ENCODE peak calls at places on chromosomes 16 and 17, in nine cellular contexts. Q is stimulated activated CD4-positive, alpha-beta T cell treated with anti-CD3 and anti-CD28 coated beads, Interleukin-1b, Interleukin-23, amount 100 ng/mL, for 24 hours; D is sciatic nerve; Z is CD4-positive, alpha-beta memory T cell; J is tibial nerve; B is NB4; C is spleen; P is activated CD4-positive, alpha-beta T cell treated with anti-CD3 and anti-CD28 coated beads, Interleukin-2, amount 50 U/mL, for 48 hours; W is T-helper 1 cell. Y is an unnamed sample.

GRCh38 chr16:29925805-29926674 is at the start of gene KCTD13:
- DNase-seq in Q (peak; percentile 80), D (peak; percentile 91), Z (peak; percentile 89), J (peak; percentile 80), B (peak; percentile 87), C (peak; percentile 95), P (peak; percentile 80), W (peak; percentile 85), Y (no peak)

GRCh38 chr17:79801156-79802038 is 4.5 kb upstream of the CBX8 start:
- DNase-seq in Q (no peak), D (no peak), Z (no peak), J (no peak), B (peak; percentile 71), C (no peak), P (no peak), W (no peak), Y (no peak)

GRCh38 chr17:63066158-63066808 is 100.2 kb downstream of the TANC2 start:
- DNase-seq in Q (no peak), D (no peak), Z (no peak), J (no peak), B (peak; percentile 6), C (no peak), P (no peak), W (no peak), Y (no peak)

GRCh38 chr17:1649116-1649843 is 386 bp downstream of the RILP start:
- DNase-seq in Q (peak; percentile 75), D (peak; percentile 90), Z (peak; percentile 84), J (peak; percentile 75), B (peak; percentile 87), C (peak; percentile 97), P (peak; percentile 82), W (peak; percentile 79), Y (peak; percentile 26)

GRCh38 chr17:50918933-50919296 is 52.8 kb upstream of the TOB1 start:
- DNase-seq in Q (no peak), D (no peak), Z (no peak), J (no peak), B (no peak), C (no peak), P (peak; percentile 43), W (peak; percentile 32), Y (no peak)

GRCh38 chr17:82963104-82963950 is 116.1 kb upstream of the METRNL start:
- DNase-seq in Q (no peak), D (peak; percentile 91), Z (peak; percentile 16), J (peak; percentile 75), B (no peak), C (peak; percentile 94), P (peak; percentile 17), W (peak; percentile 21), Y (no peak)

GRCh38 chr17:42775534-42776098 is 2.4 kb downstream of the VPS25 start:
- DNase-seq in Q (no peak), D (no peak), Z (no peak), J (no peak), B (peak; percentile 75), C (peak; percentile 8), P (no peak), W (no peak), Y (no peak)

GRCh38 chr17:18319604-18320256 is 4.6 kb downstream of the SMCR8 start:
- DNase-seq in Q (no peak), D (no peak), Z (no peak), J (no peak), B (peak; percentile 70), C (peak; percentile 73), P (no peak), W (no peak), Y (peak; percentile 10)

GRCh38 chr17:7889166-7889584 is 586 bp downstream of the CHD3 start:
- DNase-seq in Q (no peak), D (peak; percentile 97), Z (peak; percentile 20), J (peak; percentile 90), B (no peak), C (peak; percentile 94), P (peak; percentile 61), W (peak; percentile 28), Y (no peak)

GRCh38 chr17:3738562-3739295 is 15.0 kb downstream of the HASPIN start:
- DNase-seq in Q (peak; percentile 60), D (no peak), Z (peak; percentile 57), J (no peak), B (no peak), C (no peak), P (peak; percentile 65), W (peak; percentile 67), Y (no peak)

GRCh38 chr16:77290451-77291110 is 91.4 kb downstream of the SYCE1L start:
- DNase-seq in Q (no peak), D (no peak), Z (no peak), J (no peak), B (no peak), C (no peak), P (no peak), W (no peak), Y (no peak)

GRCh38 chr17:43211480-43212402 is at the start of gene TMEM106A:
- DNase-seq in Q (peak; percentile 68), D (peak; percentile 87), Z (peak; percentile 74), J (peak; percentile 68), B (peak; percentile 85), C (peak; percentile 93), P (peak; percentile 74), W (peak; percentile 84), Y (peak; percentile 46)

GRCh38 chr17:4519361-4519788 is 20.7 kb downstream of the SPNS2 start:
- DNase-seq in Q (no peak), D (peak; percentile 64), Z (no peak), J (no peak), B (no peak), C (peak; percentile 89), P (no peak), W (no peak), Y (no peak)

GRCh38 chr16:76970087-76970744 is 220.8 kb upstream of the MON1B start:
- DNase-seq in Q (no peak), D (no peak), Z (no peak), J (no peak), B (no peak), C (no peak), P (no peak), W (no peak), Y (no peak)

GRCh38 chr16:14358697-14359305 is 271.3 kb downstream of the PARN start:
- DNase-seq in Q (no peak), D (no peak), Z (no peak), J (no peak), B (no peak), C (no peak), P (no peak), W (no peak), Y (peak; percentile 89)

GRCh38 chr16:85394511-85395206 is 218.5 kb upstream of the GSE1 start:
- DNase-seq in Q (no peak), D (peak; percentile 49), Z (no peak), J (no peak), B (no peak), C (peak; percentile 20), P (no peak), W (no peak), Y (no peak)

GRCh38 chr16:75341934-75342811 is 90.7 kb upstream of the BCAR1 start:
- DNase-seq in Q (no peak), D (no peak), Z (no peak), J (no peak), B (no peak), C (no peak), P (no peak), W (no peak), Y (peak; percentile 60)

GRCh38 chr17:998111-998510 is 1.2 kb downstream of the TIMM22 start:
- DNase-seq in Q (no peak), D (no peak), Z (no peak), J (no peak), B (no peak), C (no peak), P (no peak), W (no peak), Y (no peak)

GRCh38 chr17:79707931-79708891 is 22.5 kb upstream of the ENPP7 start:
- DNase-seq in Q (peak; percentile 29), D (peak; percentile 80), Z (peak; percentile 42), J (peak; percentile 48), B (peak; percentile 51), C (peak; percentile 81), P (peak; percentile 65), W (peak; percentile 38), Y (no peak)

GRCh38 chr16:27313422-27314160 is at the start of gene IL4R:
- DNase-seq in Q (peak; percentile 75), D (peak; percentile 80), Z (peak; percentile 66), J (no peak), B (peak; percentile 73), C (peak; percentile 93), P (peak; percentile 83), W (peak; percentile 59), Y (no peak)

GRCh38 chr17:66190738-66191606 is 961 bp downstream of the CEP112 start:
- DNase-seq in Q (no peak), D (no peak), Z (no peak), J (no peak), B (no peak), C (no peak), P (peak; percentile 15), W (no peak), Y (no peak)